ENCODE peak calls at places on chromosomes 7 and 10, in six cellular contexts. O, T, D, Z, L and N are unnamed samples.

GRCh38 chr10:89207181-89207800 is at the start of gene CH25H:
- DNase-seq in O (peak), T (peak), D (peak), Z (peak), L (no peak), N (no peak)

GRCh38 chr10:59372543-59372942 is 10.2 kb upstream of the FAM13C start:
- DNase-seq in O (no peak), T (no peak), D (no peak), Z (no peak), L (no peak), N (no peak)

GRCh38 chr10:107616463-107617131 is 452.1 kb upstream of the SORCS1 start:
- DNase-seq in O (no peak), T (no peak), D (no peak), Z (no peak), L (no peak), N (no peak)

GRCh38 chr7:116139007-116139406 is 71.3 kb upstream of the TES start:
- DNase-seq in O (no peak), T (no peak), D (no peak), Z (no peak), L (no peak), N (no peak)

GRCh38 chr7:387132-388022 is 97.4 kb downstream of the FOXL3 start:
- DNase-seq in O (no peak), T (peak), D (peak), Z (no peak), L (no peak), N (peak)

GRCh38 chr7:151631149-151631967 is 111.7 kb upstream of the RHEB start:
- DNase-seq in O (peak), T (no peak), D (peak), Z (peak), L (no peak), N (no peak)

GRCh38 chr10:28842321-28842720 is 165.0 kb downstream of the BAMBI start:
- DNase-seq in O (no peak), T (no peak), D (no peak), Z (no peak), L (no peak), N (no peak)

GRCh38 chr7:27814054-27814453 is 74.1 kb downstream of the TAX1BP1 start:
- DNase-seq in O (no peak), T (no peak), D (no peak), Z (no peak), L (no peak), N (no peak)

GRCh38 chr10:15227611-15228372 is 59.3 kb upstream of the NMT2 start:
- DNase-seq in O (no peak), T (no peak), D (no peak), Z (no peak), L (no peak), N (no peak)

GRCh38 chr10:90787906-90788491 is 69.8 kb downstream of the HTR7 start:
- DNase-seq in O (no peak), T (no peak), D (no peak), Z (peak), L (no peak), N (no peak)

GRCh38 chr10:70669732-70670317 is 2.5 kb upstream of the ADAMTS14 start:
- DNase-seq in O (no peak), T (no peak), D (no peak), Z (no peak), L (no peak), N (no peak)

GRCh38 chr7:158263964-158264748 is 323.5 kb downstream of the PTPRN2 start:
- DNase-seq in O (no peak), T (peak), D (no peak), Z (no peak), L (no peak), N (peak)

GRCh38 chr7:158317238-158318205 is 270.1 kb downstream of the PTPRN2 start:
- DNase-seq in O (no peak), T (no peak), D (no peak), Z (no peak), L (peak), N (peak)

GRCh38 chr10:106982248-106982647 is 182.3 kb downstream of the SORCS1 start:
- DNase-seq in O (no peak), T (no peak), D (no peak), Z (no peak), L (no peak), N (no peak)

GRCh38 chr7:71237945-71238344 is 106.0 kb downstream of the GALNT17 start:
- DNase-seq in O (peak), T (no peak), D (no peak), Z (no peak), L (no peak), N (no peak)

GRCh38 chr10:28569506-28570159 is 36.7 kb downstream of the WAC start:
- DNase-seq in O (no peak), T (no peak), D (no peak), Z (no peak), L (no peak), N (no peak)

GRCh38 chr10:89475567-89475966 is 59.8 kb downstream of the SLC16A12 start:
- DNase-seq in O (no peak), T (no peak), D (no peak), Z (no peak), L (no peak), N (no peak)

GRCh38 chr10:97640174-97640867 is at the start of gene PI4K2A:
- DNase-seq in O (peak), T (peak), D (peak), Z (peak), L (peak), N (peak)

GRCh38 chr10:97643586-97643985 is 3.1 kb downstream of the PI4K2A start:
- DNase-seq in O (no peak), T (no peak), D (no peak), Z (no peak), L (no peak), N (no peak)

GRCh38 chr10:97644961-97645360 is 4.5 kb downstream of the PI4K2A start:
- DNase-seq in O (no peak), T (no peak), D (no peak), Z (no peak), L (no peak), N (no peak)

GRCh38 chr10:97635577-97635976 is 2.3 kb upstream of the MORN4 start:
- DNase-seq in O (no peak), T (no peak), D (no peak), Z (no peak), L (no peak), N (no peak)

GRCh38 chr10:97640868-97641811 is 669 bp downstream of the PI4K2A start:
- DNase-seq in O (peak), T (peak), D (no peak), Z (peak), L (no peak), N (peak)
- TF ChIP-seq POLR2A in O (no peak), T (no peak), D (no peak), Z (no peak), L (no peak), N (no peak)

DNA sequence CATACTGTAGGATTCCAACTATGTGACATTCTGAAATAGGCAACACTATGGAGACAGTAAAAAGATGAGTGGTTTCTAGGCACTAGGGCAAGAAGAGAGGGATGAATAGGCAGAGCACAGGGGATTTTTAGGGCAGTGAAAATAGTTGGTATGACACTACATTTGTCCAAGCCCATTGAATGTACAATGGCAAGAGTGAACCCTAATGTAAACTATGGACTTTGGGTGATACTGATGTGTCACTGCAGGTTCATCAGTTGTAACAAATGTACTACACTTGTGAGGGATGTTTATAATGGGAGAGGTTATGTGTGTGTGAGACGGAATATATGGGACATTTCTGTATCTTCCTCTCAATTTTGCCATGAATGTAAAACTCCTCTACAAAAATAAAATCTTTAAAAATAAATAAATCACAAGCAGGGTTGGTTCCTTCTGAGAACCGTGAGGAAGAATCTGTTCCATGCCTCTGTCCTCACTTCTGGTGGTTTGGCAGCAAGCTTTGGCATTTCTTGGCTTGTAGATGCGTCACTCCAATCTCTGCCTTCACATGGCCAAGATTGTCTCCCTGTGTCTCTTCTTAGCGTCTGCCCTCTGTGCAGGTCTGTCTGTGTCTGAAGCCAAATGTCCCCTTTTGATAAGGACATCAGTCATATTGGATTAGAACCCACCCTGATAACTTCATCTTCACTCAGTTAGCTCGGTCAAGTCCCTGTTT is 83.1 kb upstream of the AGBL3 start:
- DNase-seq in O (no peak), T (no peak), D (no peak), Z (no peak), L (no peak), N (no peak)
- TF ChIP-seq POLR2AphosphoS5 in O (no peak), T (no peak), D (no peak), Z (no peak), L (no peak), N (no peak)

GRCh38 chr7:44379366-44380178 is 54.2 kb upstream of the CAMK2B start:
- DNase-seq in O (no peak), T (no peak), D (no peak), Z (no peak), L (no peak), N (peak)

GRCh38 chr7:44377681-44378421 is 52.5 kb upstream of the CAMK2B start:
- DNase-seq in O (no peak), T (no peak), D (no peak), Z (no peak), L (no peak), N (peak)

GRCh38 chr7:44377134-44377463 is 51.7 kb upstream of the CAMK2B start:
- DNase-seq in O (no peak), T (no peak), D (no peak), Z (no peak), L (no peak), N (peak)

GRCh38 chr7:44380179-44380830 is 54.9 kb upstream of the CAMK2B start:
- DNase-seq in O (no peak), T (no peak), D (no peak), Z (no peak), L (no peak), N (peak)

DNA sequence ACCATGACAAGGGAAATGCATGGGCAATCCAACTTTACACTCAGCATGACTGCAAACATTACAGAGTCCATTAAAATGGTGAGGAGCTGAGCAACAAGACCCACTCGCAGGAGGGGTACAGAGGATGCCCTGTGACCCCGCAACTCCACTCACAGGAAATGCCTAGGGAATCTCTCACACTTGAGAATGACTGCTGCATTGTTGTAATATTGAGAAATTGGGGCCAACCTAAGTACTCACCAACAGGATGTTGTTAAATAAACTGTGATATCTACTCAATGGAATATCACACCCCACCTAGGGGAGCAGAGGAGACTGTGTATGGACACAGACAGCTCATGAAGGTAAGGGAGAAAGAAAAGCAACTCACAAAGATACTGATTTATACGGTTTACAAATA is 53.4 kb upstream of the CAMK2B start:
- DNase-seq in O (no peak), T (no peak), D (no peak), Z (peak), L (no peak), N (no peak)
- TF ChIP-seq CTCF in O (no peak), T (no peak), D (no peak), Z (no peak), L (no peak), N (no peak)

GRCh38 chr7:150325901-150326300 is 2.6 kb upstream of the ACTR3C start:
- DNase-seq in O (no peak), T (no peak), D (no peak), Z (no peak), L (no peak), N (no peak)

GRCh38 chr7:150322833-150323681 is at the start of the genes ACTR3C and LRRC61:
- DNase-seq in O (peak), T (no peak), D (peak), Z (no peak), L (peak), N (peak)

GRCh38 chr7:150325110-150325611 is 1.8 kb upstream of the ACTR3C start:
- DNase-seq in O (no peak), T (no peak), D (no peak), Z (no peak), L (no peak), N (peak)

GRCh38 chr7:150323682-150324365 is 479 bp upstream of the ACTR3C start:
- DNase-seq in O (no peak), T (no peak), D (no peak), Z (no peak), L (no peak), N (no peak)

DNA sequence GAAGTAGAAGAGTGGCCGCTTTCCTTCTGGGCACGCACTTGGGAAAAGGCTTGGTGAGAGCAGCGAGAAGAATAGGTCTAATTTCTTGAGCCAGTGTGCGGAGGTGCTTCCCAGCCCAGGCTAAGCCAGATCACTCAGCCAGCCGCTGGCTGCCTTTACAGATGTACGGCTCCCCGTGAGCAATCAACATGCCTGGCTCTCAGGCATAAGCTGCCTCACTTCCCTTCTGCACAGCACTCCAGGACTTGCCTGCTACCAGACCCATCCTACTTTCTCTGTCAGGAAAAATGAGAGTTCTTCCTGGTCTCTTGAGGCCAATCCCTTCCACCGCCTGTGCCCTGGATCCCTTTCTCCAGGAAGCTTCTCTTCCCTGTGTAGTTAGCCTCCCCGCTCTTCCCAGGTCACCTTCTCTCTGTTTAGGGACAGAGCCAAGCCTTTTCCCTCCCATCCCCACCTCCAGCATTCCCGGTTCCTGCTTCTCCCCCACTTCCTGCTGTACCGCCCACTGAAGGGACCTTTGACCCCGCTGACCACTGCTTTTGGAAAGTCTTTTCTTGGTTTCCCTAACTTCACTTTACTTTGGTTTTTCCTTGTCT is 1.1 kb upstream of the ACTR3C start:
- DNase-seq in O (no peak), T (no peak), D (no peak), Z (no peak), L (no peak), N (no peak)
- TF ChIP-seq POLR2A in O (no peak), T (no peak), D (no peak), Z (no peak), L (no peak), N (no peak)

GRCh38 chr7:19112290-19113000 is 5.0 kb downstream of the TWIST1 start:
- DNase-seq in O (no peak), T (peak), D (no peak), Z (no peak), L (no peak), N (peak)
- TF ChIP-seq POLR2AphosphoS5 in O (no peak), T (no peak), D (no peak), Z (no peak), L (no peak), N (no peak)

GRCh38 chr7:147279516-147279915 is 1162.9 kb downstream of the CNTNAP2 start:
- DNase-seq in O (no peak), T (no peak), D (no peak), Z (no peak), L (no peak), N (no peak)

GRCh38 chr7:147279951-147280350 is 1163.3 kb downstream of the CNTNAP2 start:
- DNase-seq in O (no peak), T (no peak), D (no peak), Z (no peak), L (no peak), N (no peak)

GRCh38 chr7:147282204-147282603 is 1165.6 kb downstream of the CNTNAP2 start:
- DNase-seq in O (no peak), T (no peak), D (no peak), Z (no peak), L (no peak), N (no peak)

GRCh38 chr7:147276783-147277370 is 1160.3 kb downstream of the CNTNAP2 start:
- DNase-seq in O (no peak), T (no peak), D (no peak), Z (no peak), L (no peak), N (no peak)
- TF ChIP-seq CTCF in O (no peak), T (no peak), D (no peak), Z (no peak), L (no peak), N (no peak)

GRCh38 chr10:92656266-92656961 is 33.3 kb upstream of the HHEX start:
- DNase-seq in O (no peak), T (no peak), D (no peak), Z (no peak), L (no peak), N (no peak)

GRCh38 chr10:92657024-92657423 is 32.7 kb upstream of the HHEX start:
- DNase-seq in O (no peak), T (no peak), D (no peak), Z (no peak), L (no peak), N (no peak)

GRCh38 chr10:92655426-92655825 is 34.3 kb upstream of the HHEX start:
- DNase-seq in O (no peak), T (no peak), D (no peak), Z (no peak), L (no peak), N (no peak)
- TF ChIP-seq POLR2A in O (no peak), T (no peak), D (no peak), Z (no peak), L (no peak), N (no peak)

GRCh38 chr10:98610301-98610700 is 163.6 kb upstream of the HPS1 start:
- DNase-seq in O (no peak), T (no peak), D (no peak), Z (no peak), L (no peak), N (no peak)
- TF ChIP-seq POLR2AphosphoS5 in O (no peak), T (no peak), D (no peak), Z (no peak), L (no peak), N (no peak)